ENCODE peak calls at places on chromosomes 16 and 17, in six cellular contexts. P is tibial artery, J is ascending aorta, Q is IMR-90, X is right lobe of liver, B is upper lobe of right lung. O is an unnamed sample.

GRCh38 chr17:41666336-41666680 is 22.4 kb upstream of the EIF1 start:
- DNase-seq in P (peak; percentile 32), J (peak; percentile 66), Q (peak; percentile 78), X (no peak), B (peak; percentile 70), O (peak; percentile 78)

GRCh38 chr17:27559996-27560481 is 70.9 kb upstream of the LGALS9 start:
- DNase-seq in P (peak; percentile 56), J (peak; percentile 76), Q (peak; percentile 93), X (peak; percentile 47), B (no peak), O (no peak)

GRCh38 chr17:44053130-44053872 is 13.2 kb downstream of the LSM12 start:
- DNase-seq in P (no peak), J (no peak), Q (no peak), X (no peak), B (no peak), O (no peak)

GRCh38 chr16:75280331-75280804 is 28.9 kb upstream of the BCAR1 start:
- DNase-seq in P (no peak), J (no peak), Q (no peak), X (no peak), B (no peak), O (no peak)

GRCh38 chr17:75695141-75695829 is 26.0 kb upstream of the ITGB4 start:
- DNase-seq in P (no peak), J (no peak), Q (peak; percentile 48), X (no peak), B (no peak), O (no peak)

GRCh38 chr17:80191192-80191591 is 21.4 kb downstream of the CARD14 start:
- DNase-seq in P (no peak), J (no peak), Q (no peak), X (no peak), B (no peak), O (no peak)

GRCh38 chr17:2266045-2266864 is 37.3 kb downstream of the SMG6 start:
- DNase-seq in P (no peak), J (peak; percentile 69), Q (no peak), X (no peak), B (no peak), O (peak; percentile 84)

GRCh38 chr16:89026121-89026612 is 49.2 kb upstream of the CBFA2T3 start:
- DNase-seq in P (no peak), J (no peak), Q (no peak), X (no peak), B (peak; percentile 1), O (no peak)

GRCh38 chr16:80273635-80274538 is 266.9 kb upstream of the DYNLRB2 start:
- DNase-seq in P (no peak), J (no peak), Q (peak; percentile 75), X (no peak), B (no peak), O (no peak)

GRCh38 chr16:71499775-71500364 is 10.7 kb upstream of the ZNF19 start:
- DNase-seq in P (no peak), J (no peak), Q (peak; percentile 66), X (no peak), B (no peak), O (peak; percentile 21)

GRCh38 chr17:82106697-82107305 is 8.8 kb upstream of the FASN start:
- DNase-seq in P (no peak), J (no peak), Q (no peak), X (no peak), B (peak; percentile 74), O (no peak)
- H3K4me3 ChIP-seq in P (peak overlapping the region; percentile 24), J (no peak overlapping the region), Q (no peak overlapping the region), X (no peak overlapping the region), B (peak overlapping the region; percentile 41), O (peak overlapping the region; percentile 59)

GRCh38 chr16:16127469-16128116 is 95.7 kb downstream of the ABCC6 start:
- DNase-seq in P (peak; percentile 69), J (peak; percentile 86), Q (peak; percentile 66), X (peak; percentile 61), B (peak; percentile 72), O (peak; percentile 66)

GRCh38 chr16:16121185-16121727 is 102.0 kb downstream of the ABCC6 start:
- DNase-seq in P (no peak), J (no peak), Q (no peak), X (no peak), B (no peak), O (no peak)

GRCh38 chr16:16122264-16122663 is 101.0 kb downstream of the ABCC6 start:
- DNase-seq in P (no peak), J (no peak), Q (no peak), X (no peak), B (no peak), O (no peak)

GRCh38 chr16:16124438-16124837 is 98.9 kb downstream of the ABCC6 start:
- DNase-seq in P (no peak), J (no peak), Q (no peak), X (no peak), B (no peak), O (no peak)

DNA sequence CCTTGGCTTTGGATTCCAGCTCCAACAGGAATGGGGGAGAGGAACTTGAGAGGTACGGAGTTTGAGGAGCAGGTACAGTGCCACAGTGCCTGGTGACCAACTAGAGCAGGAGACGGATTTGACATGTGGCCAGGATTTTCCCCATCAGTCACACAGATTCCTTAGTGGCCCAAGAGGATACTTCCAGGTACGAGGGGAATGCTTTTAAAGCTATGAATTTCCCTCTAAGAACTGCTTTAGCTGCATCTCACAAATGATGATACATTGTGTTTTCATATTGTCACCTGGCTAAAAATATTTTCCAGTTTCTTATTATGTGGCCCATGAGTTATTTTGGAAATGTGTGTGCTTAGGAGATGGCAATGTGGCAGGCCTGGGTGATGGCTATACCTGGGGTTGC is 98.3 kb downstream of the ABCC6 start:
- DNase-seq in P (no peak), J (no peak), Q (no peak), X (no peak), B (no peak), O (no peak)
- H3K4me1 ChIP-seq in P (no peaks in the 10 kb centered on the region), J (no peaks in the 10 kb centered on the region), Q (no peaks in the 10 kb centered on the region), X (no peaks in the 10 kb centered on the region), B (peaks cover 2% of the 10 kb centered on the region), O (no peaks in the 10 kb centered on the region)

GRCh38 chr16:57699899-57700298 is 5.3 kb downstream of the DRC7 start:
- DNase-seq in P (no peak), J (peak; percentile 43), Q (no peak), X (no peak), B (no peak), O (no peak)
- H3K4me3 ChIP-seq in P (no peak overlapping the region), J (no peak overlapping the region), Q (no peak overlapping the region), X (no peak overlapping the region), B (no peak overlapping the region), O (no peak overlapping the region)

DNA sequence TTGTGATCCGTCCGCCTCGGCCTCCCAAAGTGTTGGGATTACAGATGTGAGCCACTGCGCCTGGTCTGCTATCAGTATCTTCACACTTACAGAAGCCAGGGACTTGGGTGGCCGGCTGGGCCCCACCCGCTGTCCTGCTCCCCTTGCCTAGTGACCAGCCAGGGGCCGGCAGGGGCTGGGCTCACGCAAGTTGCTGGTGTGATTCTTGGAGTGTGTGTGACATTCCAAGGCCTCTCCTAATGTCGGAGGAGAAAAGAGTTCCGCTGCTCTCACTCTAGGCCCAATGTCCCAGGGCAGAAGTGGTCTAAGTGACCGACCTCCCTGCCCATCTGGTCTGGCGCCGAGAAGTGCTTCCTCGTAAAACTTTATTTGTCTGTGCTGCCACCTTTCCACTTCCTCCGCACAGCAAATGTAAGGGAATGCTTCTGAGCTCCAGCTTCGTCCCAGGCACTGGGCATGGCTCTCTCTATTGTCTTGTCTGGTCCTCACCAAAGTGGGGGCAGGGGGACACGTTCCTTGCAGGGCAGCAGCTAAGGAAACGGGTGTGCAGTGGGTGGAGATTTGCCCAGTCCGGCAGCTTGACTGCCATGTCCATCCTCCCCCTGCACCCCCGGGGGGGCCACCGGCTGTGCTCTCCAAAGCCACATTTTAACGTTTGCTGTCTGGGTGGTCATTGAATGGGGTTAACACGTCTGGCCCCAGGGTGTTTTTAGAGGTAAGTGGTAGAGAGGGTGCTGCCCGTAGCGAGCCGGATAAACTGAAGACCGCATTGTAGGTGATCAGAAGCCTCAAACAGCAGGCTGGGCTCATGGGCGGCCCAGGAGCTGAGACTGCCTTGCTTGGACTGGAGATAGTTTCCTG is 7.8 kb upstream of the GSE1 start:
- DNase-seq in P (no peak), J (no peak), Q (no peak), X (no peak), B (no peak), O (no peak)
- H3K4me1 ChIP-seq in P (peaks cover 2% of the 10 kb centered on the region), J (peaks cover 4% of the 10 kb centered on the region), Q (peaks cover 8% of the 10 kb centered on the region), X (peaks cover 4% of the 10 kb centered on the region), B (peaks cover 44% of the 10 kb centered on the region), O (peaks cover 19% of the 10 kb centered on the region)

DNA sequence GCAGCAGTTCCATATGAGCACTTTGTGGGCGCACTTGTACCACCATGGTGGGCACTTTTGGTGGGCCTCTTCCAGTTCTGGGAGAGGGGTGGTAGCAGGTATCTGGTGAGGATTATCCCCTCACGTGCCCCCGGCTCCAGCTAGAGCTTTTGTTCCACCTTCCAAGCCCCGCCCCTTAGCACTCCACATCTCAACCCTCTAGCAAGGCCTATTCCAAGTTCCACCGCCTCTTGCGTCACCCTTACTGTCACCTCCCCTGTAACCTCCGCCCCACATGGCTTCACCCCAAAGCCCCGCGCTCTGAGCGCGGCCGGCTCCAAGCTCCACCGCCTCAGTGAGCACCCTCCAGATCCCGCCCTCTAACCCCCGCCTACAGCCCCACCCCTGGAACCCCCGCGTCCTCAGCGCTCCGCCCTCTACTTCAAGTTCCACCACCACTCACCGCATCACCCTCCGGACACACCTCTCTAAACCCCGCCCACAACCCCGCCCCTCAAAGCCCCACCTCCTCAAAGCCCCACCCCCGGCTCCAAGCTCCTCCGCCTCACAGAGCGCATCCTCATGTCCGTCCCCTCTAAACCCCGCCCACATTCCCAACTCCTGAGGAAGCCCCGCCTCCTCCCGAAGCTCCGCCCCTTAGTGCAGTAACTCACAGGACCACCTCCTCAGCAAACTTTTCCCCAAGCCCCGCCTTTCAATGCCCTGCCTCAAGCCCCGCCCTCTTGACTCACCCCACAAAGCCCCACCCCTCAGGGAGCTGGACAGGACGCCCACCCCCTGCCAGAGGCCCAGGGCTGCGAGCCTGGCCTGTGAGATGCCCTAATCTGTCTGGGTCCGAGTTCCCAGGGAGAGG is 11.1 kb downstream of the SCN4A start:
- DNase-seq in P (peak; percentile 61), J (peak; percentile 81), Q (peak; percentile 53), X (peak; percentile 76), B (peak; percentile 80), O (peak; percentile 55)
- H3K4me3 ChIP-seq in P (peak overlapping the region; percentile 28), J (no peak overlapping the region), Q (no peak overlapping the region), X (no peak overlapping the region), B (peak overlapping the region; percentile 21), O (no peak overlapping the region)

DNA sequence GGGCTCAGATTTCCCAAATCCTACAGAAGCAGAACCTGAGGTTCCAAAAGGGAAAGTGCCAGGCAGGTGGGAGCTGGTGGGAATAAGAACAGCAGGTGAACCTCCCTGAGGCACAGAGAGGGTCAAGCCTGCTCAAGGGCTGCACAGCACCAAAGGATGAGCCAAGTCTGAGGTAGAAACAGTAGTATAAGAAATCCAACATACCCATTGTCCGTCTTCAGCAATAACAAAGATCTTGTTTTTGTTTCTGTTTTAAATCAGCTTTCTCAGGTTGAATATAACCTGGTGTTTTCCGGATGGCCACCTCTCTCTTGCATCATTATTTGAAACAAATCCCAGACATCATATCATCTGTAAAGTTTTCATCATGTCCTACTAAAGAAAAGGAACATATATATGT is 10.6 kb upstream of the CES3 start:
- DNase-seq in P (no peak), J (no peak), Q (no peak), X (no peak), B (no peak), O (no peak)
- H3K4me1 ChIP-seq in P (no peaks in the 10 kb centered on the region), J (no peaks in the 10 kb centered on the region), Q (peaks cover 6% of the 10 kb centered on the region), X (peaks cover 30% of the 10 kb centered on the region), B (peaks cover 10% of the 10 kb centered on the region), O (peaks cover 17% of the 10 kb centered on the region)

O was measured in CD8-positive, alpha-beta T cell.